ENCODE peak calls at places on chromosomes 7 and 10, in seven cellular contexts. J, L, G, S, E, Q and N are unnamed samples.

GRCh38 chr10:47033541-47034270 is 122.5 kb downstream of the PTPN20 start:
- DNase-seq in J (no peak), L (no peak), G (no peak), S (no peak), E (no peak), Q (no peak), N (no peak)

GRCh38 chr10:95171336-95171735 is 22.7 kb upstream of the ACSM6 start:
- DNase-seq in J (no peak), L (no peak), G (no peak), S (no peak), E (no peak), Q (no peak), N (no peak)

GRCh38 chr7:135334830-135335543 is 101.3 kb downstream of the STRA8 start:
- DNase-seq in J (no peak), L (no peak), G (no peak), S (no peak), E (no peak), Q (no peak), N (no peak)

GRCh38 chr7:1544896-1545416 is 11.0 kb downstream of the TMEM184A start:
- DNase-seq in J (no peak), L (no peak), G (no peak), S (no peak), E (no peak), Q (no peak), N (no peak)

GRCh38 chr7:157851501-157852067 is 514.8 kb downstream of the DNAJB6 start:
- DNase-seq in J (no peak), L (no peak), G (no peak), S (peak; percentile 65), E (no peak), Q (no peak), N (peak; percentile 27)

GRCh38 chr7:176786-177185 is 15.6 kb upstream of the FAM20C start:
- DNase-seq in J (no peak), L (no peak), G (no peak), S (no peak), E (no peak), Q (no peak), N (no peak)

GRCh38 chr7:15403315-15403714 is 158.5 kb downstream of the AGMO start:
- DNase-seq in J (no peak), L (no peak), G (no peak), S (no peak), E (no peak), Q (no peak), N (no peak)

GRCh38 chr10:43203491-43204393 is 63.1 kb downstream of the RASGEF1A start:
- DNase-seq in J (no peak), L (no peak), G (no peak), S (peak; percentile 26), E (no peak), Q (peak; percentile 38), N (no peak)

GRCh38 chr7:57642730-57643129 is 192.8 kb downstream of the ZNF716 start:
- DNase-seq in J (no peak), L (no peak), G (no peak), S (no peak), E (no peak), Q (no peak), N (no peak)

GRCh38 chr7:158351051-158351450 is 236.6 kb downstream of the PTPRN2 start:
- DNase-seq in J (no peak), L (no peak), G (no peak), S (no peak), E (no peak), Q (no peak), N (no peak)

GRCh38 chr7:132757778-132758177 is 181.5 kb upstream of the PLXNA4 start:
- DNase-seq in J (no peak), L (no peak), G (no peak), S (no peak), E (no peak), Q (no peak), N (peak; percentile 38)

GRCh38 chr7:144127714-144128334 is 4.8 kb downstream of the OR2A14 start:
- DNase-seq in J (peak; percentile 54), L (peak; percentile 67), G (peak; percentile 67), S (peak; percentile 84), E (peak; percentile 67), Q (peak; percentile 72), N (peak; percentile 57)

GRCh38 chr7:45888185-45888992 is at the start of gene IGFBP1:
- DNase-seq in J (no peak), L (peak; percentile 17), G (peak; percentile 25), S (no peak), E (no peak), Q (no peak), N (no peak)

GRCh38 chr10:62885656-62886461 is 69.7 kb upstream of the EGR2 start:
- DNase-seq in J (no peak), L (peak; percentile 79), G (peak; percentile 19), S (no peak), E (no peak), Q (no peak), N (peak; percentile 32)

GRCh38 chr7:44368455-44368854 is 43.1 kb upstream of the CAMK2B start:
- DNase-seq in J (no peak), L (no peak), G (no peak), S (no peak), E (no peak), Q (no peak), N (no peak)

GRCh38 chr7:13849528-13849892 is 140.0 kb downstream of the ETV1 start:
- DNase-seq in J (no peak), L (no peak), G (no peak), S (no peak), E (no peak), Q (no peak), N (no peak)

GRCh38 chr10:105837951-105838350 is 1196.9 kb downstream of the SORCS3 start:
- DNase-seq in J (no peak), L (peak; percentile 9), G (no peak), S (no peak), E (peak; percentile 3), Q (no peak), N (peak; percentile 21)

GRCh38 chr10:31774928-31775668 is 153.5 kb downstream of the ARHGAP12 start:
- DNase-seq in J (no peak), L (no peak), G (no peak), S (peak; percentile 62), E (no peak), Q (no peak), N (no peak)